ENCODE peak calls at places on chromosomes 7 and 10, in seven cellular contexts. One of them, this sample, is unnamed.

GRCh38 chr7:127780489-127780888 is 128.5 kb downstream of the SND1 start:
- DNase-seq in Calu3: no peak
- DNase-seq in activated CD8-positive, alpha-beta memory T cell treated with anti-CD3 and anti-CD28 coated beads, Interleukin-2, amount 50 U/mL, for 48 hours: no peak
- DNase-seq in activated naive CD4-positive, alpha-beta T cell: no peak
- DNase-seq in IMR-90: no peak
- DNase-seq in stimulated activated CD4-positive, alpha-beta T cell treated with anti-CD3 and anti-CD28 coated beads, Interleukin-1b, Interleukin-23, amount 100 ng/mL, for 1 hour: no peak
- DNase-seq in hypothalamus: no peak
- DNase-seq in this sample: no peak

GRCh38 chr7:101303102-101303701 is 18.4 kb downstream of the IFT22 start:
- DNase-seq in Calu3: no peak
- DNase-seq in activated CD8-positive, alpha-beta memory T cell treated with anti-CD3 and anti-CD28 coated beads, Interleukin-2, amount 50 U/mL, for 48 hours: no peak
- DNase-seq in activated naive CD4-positive, alpha-beta T cell: no peak
- DNase-seq in IMR-90: no peak
- DNase-seq in stimulated activated CD4-positive, alpha-beta T cell treated with anti-CD3 and anti-CD28 coated beads, Interleukin-1b, Interleukin-23, amount 100 ng/mL, for 1 hour: no peak
- DNase-seq in hypothalamus: no peak
- DNase-seq in this sample: no peak

GRCh38 chr7:158167373-158167772 is 420.2 kb downstream of the PTPRN2 start:
- DNase-seq in Calu3: no peak
- DNase-seq in activated CD8-positive, alpha-beta memory T cell treated with anti-CD3 and anti-CD28 coated beads, Interleukin-2, amount 50 U/mL, for 48 hours: no peak
- DNase-seq in activated naive CD4-positive, alpha-beta T cell: no peak
- DNase-seq in IMR-90: no peak
- DNase-seq in stimulated activated CD4-positive, alpha-beta T cell treated with anti-CD3 and anti-CD28 coated beads, Interleukin-1b, Interleukin-23, amount 100 ng/mL, for 1 hour: no peak
- DNase-seq in hypothalamus: no peak
- DNase-seq in this sample: no peak

GRCh38 chr10:13087986-13088618 is 11.9 kb upstream of the OPTN start:
- DNase-seq in Calu3: no peak
- DNase-seq in activated CD8-positive, alpha-beta memory T cell treated with anti-CD3 and anti-CD28 coated beads, Interleukin-2, amount 50 U/mL, for 48 hours: no peak
- DNase-seq in activated naive CD4-positive, alpha-beta T cell: no peak
- DNase-seq in IMR-90: peak; percentile 90
- DNase-seq in stimulated activated CD4-positive, alpha-beta T cell treated with anti-CD3 and anti-CD28 coated beads, Interleukin-1b, Interleukin-23, amount 100 ng/mL, for 1 hour: no peak
- DNase-seq in hypothalamus: no peak
- DNase-seq in this sample: no peak

GRCh38 chr10:12369982-12370381 is 20.6 kb downstream of the CAMK1D start:
- DNase-seq in Calu3: no peak
- DNase-seq in activated CD8-positive, alpha-beta memory T cell treated with anti-CD3 and anti-CD28 coated beads, Interleukin-2, amount 50 U/mL, for 48 hours: no peak
- DNase-seq in activated naive CD4-positive, alpha-beta T cell: no peak
- DNase-seq in IMR-90: no peak
- DNase-seq in stimulated activated CD4-positive, alpha-beta T cell treated with anti-CD3 and anti-CD28 coated beads, Interleukin-1b, Interleukin-23, amount 100 ng/mL, for 1 hour: no peak
- DNase-seq in hypothalamus: no peak
- DNase-seq in this sample: no peak

GRCh38 chr7:74572301-74573090 is 85.0 kb upstream of the GTF2I start:
- DNase-seq in Calu3: no peak
- DNase-seq in activated CD8-positive, alpha-beta memory T cell treated with anti-CD3 and anti-CD28 coated beads, Interleukin-2, amount 50 U/mL, for 48 hours: no peak
- DNase-seq in activated naive CD4-positive, alpha-beta T cell: no peak
- DNase-seq in IMR-90: no peak
- DNase-seq in stimulated activated CD4-positive, alpha-beta T cell treated with anti-CD3 and anti-CD28 coated beads, Interleukin-1b, Interleukin-23, amount 100 ng/mL, for 1 hour: no peak
- DNase-seq in hypothalamus: no peak
- DNase-seq in this sample: no peak

GRCh38 chr10:16520900-16521299 is 779 bp downstream of the C1QL3 start:
- DNase-seq in Calu3: peak; percentile 26
- DNase-seq in activated CD8-positive, alpha-beta memory T cell treated with anti-CD3 and anti-CD28 coated beads, Interleukin-2, amount 50 U/mL, for 48 hours: peak; percentile 75
- DNase-seq in activated naive CD4-positive, alpha-beta T cell: no peak
- DNase-seq in IMR-90: peak; percentile 12
- DNase-seq in stimulated activated CD4-positive, alpha-beta T cell treated with anti-CD3 and anti-CD28 coated beads, Interleukin-1b, Interleukin-23, amount 100 ng/mL, for 1 hour: no peak
- DNase-seq in hypothalamus: no peak
- DNase-seq in this sample: no peak

GRCh38 chr10:97861351-97861750 is 11.7 kb downstream of the GOLGA7B start:
- DNase-seq in Calu3: peak; percentile 29
- DNase-seq in activated CD8-positive, alpha-beta memory T cell treated with anti-CD3 and anti-CD28 coated beads, Interleukin-2, amount 50 U/mL, for 48 hours: no peak
- DNase-seq in activated naive CD4-positive, alpha-beta T cell: no peak
- DNase-seq in IMR-90: peak; percentile 44
- DNase-seq in stimulated activated CD4-positive, alpha-beta T cell treated with anti-CD3 and anti-CD28 coated beads, Interleukin-1b, Interleukin-23, amount 100 ng/mL, for 1 hour: no peak
- DNase-seq in hypothalamus: no peak
- DNase-seq in this sample: no peak

GRCh38 chr7:70635633-70636032 is 496.3 kb upstream of the GALNT17 start:
- DNase-seq in Calu3: no peak
- DNase-seq in activated CD8-positive, alpha-beta memory T cell treated with anti-CD3 and anti-CD28 coated beads, Interleukin-2, amount 50 U/mL, for 48 hours: no peak
- DNase-seq in activated naive CD4-positive, alpha-beta T cell: no peak
- DNase-seq in IMR-90: no peak
- DNase-seq in stimulated activated CD4-positive, alpha-beta T cell treated with anti-CD3 and anti-CD28 coated beads, Interleukin-1b, Interleukin-23, amount 100 ng/mL, for 1 hour: no peak
- DNase-seq in hypothalamus: no peak
- DNase-seq in this sample: no peak

GRCh38 chr10:60810437-60811182 is 32.3 kb downstream of the CDK1 start:
- DNase-seq in Calu3: peak; percentile 55
- DNase-seq in activated CD8-positive, alpha-beta memory T cell treated with anti-CD3 and anti-CD28 coated beads, Interleukin-2, amount 50 U/mL, for 48 hours: no peak
- DNase-seq in activated naive CD4-positive, alpha-beta T cell: no peak
- DNase-seq in IMR-90: peak; percentile 60
- DNase-seq in stimulated activated CD4-positive, alpha-beta T cell treated with anti-CD3 and anti-CD28 coated beads, Interleukin-1b, Interleukin-23, amount 100 ng/mL, for 1 hour: no peak
- DNase-seq in hypothalamus: no peak
- DNase-seq in this sample: no peak

GRCh38 chr7:35349001-35349400 is 95.1 kb upstream of the TBX20 start:
- DNase-seq in Calu3: no peak
- DNase-seq in activated CD8-positive, alpha-beta memory T cell treated with anti-CD3 and anti-CD28 coated beads, Interleukin-2, amount 50 U/mL, for 48 hours: no peak
- DNase-seq in activated naive CD4-positive, alpha-beta T cell: no peak
- DNase-seq in IMR-90: no peak
- DNase-seq in stimulated activated CD4-positive, alpha-beta T cell treated with anti-CD3 and anti-CD28 coated beads, Interleukin-1b, Interleukin-23, amount 100 ng/mL, for 1 hour: no peak
- DNase-seq in hypothalamus: no peak
- DNase-seq in this sample: no peak

This sample was measured in RPMI8226.